ENCODE peak calls at places on chromosomes 6 and 20, in nine cellular contexts. I is left ventricle myocardium inferior; H is GM04504; T is germinal center; W is IMR-90; M is CD8-positive, alpha-beta T cell; Y is T-helper 9 cell; E is choroid plexus epithelial cell; F is ACHN. C is an unnamed sample.

GRCh38 chr20:25580711-25581110 is 4.6 kb downstream of the NINL start:
- DNase-seq in I (no peak), E (peak; percentile 62), F (no peak), H (no peak), Y (no peak), M (no peak), T (no peak), W (peak; percentile 27), C (no peak)

GRCh38 chr6:31203345-31203979 is 33.0 kb upstream of the POU5F1 start:
- DNase-seq in M (peak; percentile 74), W (peak; percentile 71), T (peak; percentile 53), I (no peak), F (peak; percentile 38), H (no peak), Y (peak; percentile 42), E (peak; percentile 55), C (no peak)

GRCh38 chr20:11054266-11055025 is 380.6 kb upstream of the JAG1 start:
- DNase-seq in M (no peak), I (no peak), E (no peak), T (no peak), Y (no peak), F (peak; percentile 73), W (no peak), H (no peak), C (no peak)

GRCh38 chr20:44017905-44018683 is 103.4 kb downstream of the TOX2 start:
- DNase-seq in W (peak; percentile 93), T (no peak), Y (no peak), M (no peak), I (no peak), E (peak; percentile 79), F (peak; percentile 75), H (peak; percentile 92), C (peak; percentile 82)

GRCh38 chr20:22428051-22428450 is 156.3 kb downstream of the FOXA2 start:
- DNase-seq in T (no peak), Y (no peak), M (no peak), H (no peak), F (no peak), E (no peak), I (no peak), W (no peak), C (no peak)

GRCh38 chr6:7541175-7542064 is at the start of gene DSP:
- DNase-seq in E (peak; percentile 32), H (peak; percentile 17), W (no peak), Y (no peak), F (peak; percentile 37), M (no peak), T (peak; percentile 37), I (peak; percentile 68), C (no peak)

GRCh38 chr20:48722737-48723191 is 105.0 kb downstream of the PREX1 start:
- DNase-seq in W (no peak), E (peak; percentile 63), M (no peak), Y (no peak), I (no peak), H (no peak), T (peak; percentile 53), F (no peak), C (no peak)

GRCh38 chr6:107080036-107080435 is 35.3 kb downstream of the BEND3 start:
- DNase-seq in W (no peak), I (no peak), M (no peak), Y (no peak), E (no peak), H (no peak), F (peak; percentile 19), T (no peak), C (no peak)

GRCh38 chr20:63536241-63536977 is 767 bp downstream of the PTK6 start:
- DNase-seq in I (no peak), F (peak; percentile 49), Y (no peak), M (peak; percentile 18), W (peak; percentile 29), T (no peak), H (peak; percentile 24), E (peak; percentile 77), C (no peak)

GRCh38 chr20:12595841-12596240 is 412.9 kb upstream of the SPTLC3 start:
- DNase-seq in W (no peak), I (no peak), F (no peak), Y (no peak), M (no peak), H (no peak), T (no peak), E (no peak), C (no peak)

GRCh38 chr20:20440473-20440872 is 72.6 kb downstream of the INSM1 start:
- DNase-seq in H (no peak), W (no peak), F (no peak), I (no peak), Y (no peak), T (no peak), E (no peak), M (no peak), C (no peak)

GRCh38 chr20:3039426-3039825 is 4.0 kb upstream of the GNRH2 start:
- DNase-seq in F (no peak), M (no peak), T (no peak), E (no peak), H (no peak), W (no peak), I (no peak), Y (no peak), C (no peak)

GRCh38 chr6:36762123-36762522 is 64.5 kb downstream of the RAB44 start:
- DNase-seq in T (no peak), Y (no peak), F (no peak), W (no peak), M (no peak), E (no peak), I (no peak), H (no peak), C (no peak)

GRCh38 chr6:38671885-38672467 is 31.0 kb downstream of the GLO1 start:
- DNase-seq in F (peak; percentile 54), H (peak; percentile 28), Y (no peak), W (peak; percentile 76), E (peak; percentile 86), T (peak; percentile 68), M (no peak), I (no peak), C (peak; percentile 23)

GRCh38 chr6:165010556-165011535 is 298.6 kb downstream of the C6orf118 start:
- DNase-seq in Y (no peak), E (peak; percentile 1), M (no peak), W (no peak), H (no peak), I (no peak), T (no peak), F (peak; percentile 25), C (no peak)

GRCh38 chr20:58524814-58525213 is 9.6 kb upstream of the APCDD1L start:
- DNase-seq in M (no peak), Y (no peak), T (no peak), I (no peak), F (peak; percentile 47), E (peak; percentile 57), W (peak; percentile 85), H (peak; percentile 65), C (peak; percentile 52)

GRCh38 chr20:17822039-17822438 is 122.3 kb downstream of the BANF2 start:
- DNase-seq in F (no peak), W (peak; percentile 72), I (no peak), Y (no peak), T (no peak), M (no peak), H (peak; percentile 62), E (peak; percentile 93), C (no peak)

GRCh38 chr6:44653761-44654218 is 266.3 kb downstream of the CDC5L start:
- DNase-seq in M (no peak), F (no peak), H (no peak), E (peak; percentile 38), Y (no peak), T (no peak), I (no peak), W (peak; percentile 31), C (no peak)

GRCh38 chr6:152816055-152816454 is 65.5 kb downstream of the VIP start:
- DNase-seq in F (no peak), I (no peak), W (no peak), M (no peak), E (no peak), H (no peak), T (no peak), Y (no peak), C (no peak)

GRCh38 chr6:53327017-53327395 is 21.7 kb downstream of the ELOVL5 start:
- DNase-seq in E (no peak), F (peak; percentile 17), H (no peak), Y (no peak), T (no peak), I (no peak), W (peak; percentile 24), M (no peak), C (no peak)

GRCh38 chr6:21199246-21199645 is 394.3 kb upstream of the SOX4 start:
- DNase-seq in E (no peak), F (no peak), M (no peak), W (no peak), H (no peak), T (no peak), I (no peak), Y (no peak), C (no peak)

GRCh38 chr6:45081634-45082033 is 246.5 kb upstream of the RUNX2 start:
- DNase-seq in F (no peak), H (no peak), M (no peak), Y (no peak), T (no peak), W (no peak), E (no peak), I (no peak), C (no peak)